ENCODE peak calls at places on chromosomes 6 and 20, in ten cellular contexts. One of them, this sample, is unnamed.

GRCh38 chr20:25315418-25316210 is 67.7 kb downstream of the PYGB start:
- DNase-seq in prostate gland: no peak
- DNase-seq in endothelial cell of umbilical vein: no peak
- DNase-seq in lower leg skin: no peak
- DNase-seq in Peyer's patch: no peak
- DNase-seq in K562: no peak
- DNase-seq in thyroid gland: peak
- DNase-seq in esophagus squamous epithelium: no peak
- DNase-seq in upper lobe of left lung: peak
- DNase-seq in heart left ventricle: peak
- DNase-seq in this sample: peak

GRCh38 chr20:51928931-51929330 is 126.6 kb upstream of the SALL4 start:
- DNase-seq in prostate gland: no peak
- DNase-seq in endothelial cell of umbilical vein: peak
- DNase-seq in lower leg skin: no peak
- DNase-seq in Peyer's patch: no peak
- DNase-seq in K562: no peak
- DNase-seq in thyroid gland: no peak
- DNase-seq in esophagus squamous epithelium: no peak
- DNase-seq in upper lobe of left lung: no peak
- DNase-seq in heart left ventricle: no peak
- DNase-seq in this sample: no peak

GRCh38 chr6:39251406-39251805 is 22.1 kb upstream of the KCNK5 start:
- DNase-seq in prostate gland: no peak
- DNase-seq in endothelial cell of umbilical vein: no peak
- DNase-seq in lower leg skin: no peak
- DNase-seq in Peyer's patch: no peak
- DNase-seq in K562: no peak
- DNase-seq in thyroid gland: no peak
- DNase-seq in esophagus squamous epithelium: no peak
- DNase-seq in upper lobe of left lung: peak
- DNase-seq in heart left ventricle: no peak
- DNase-seq in this sample: no peak

GRCh38 chr6:170221753-170222400 is 69.0 kb downstream of the DLL1 start:
- DNase-seq in prostate gland: peak
- DNase-seq in endothelial cell of umbilical vein: no peak
- DNase-seq in lower leg skin: peak
- DNase-seq in Peyer's patch: peak
- DNase-seq in K562: no peak
- DNase-seq in thyroid gland: no peak
- DNase-seq in esophagus squamous epithelium: no peak
- DNase-seq in upper lobe of left lung: peak
- DNase-seq in heart left ventricle: no peak
- DNase-seq in this sample: no peak

GRCh38 chr6:128538763-128539162 is 18.4 kb upstream of the PTPRK start:
- DNase-seq in prostate gland: no peak
- DNase-seq in endothelial cell of umbilical vein: no peak
- DNase-seq in lower leg skin: no peak
- DNase-seq in Peyer's patch: no peak
- DNase-seq in K562: no peak
- DNase-seq in thyroid gland: no peak
- DNase-seq in esophagus squamous epithelium: no peak
- DNase-seq in upper lobe of left lung: no peak
- DNase-seq in heart left ventricle: no peak
- DNase-seq in this sample: no peak

GRCh38 chr20:25987073-25987927 is 290.6 kb upstream of the ZNF337 start:
- DNase-seq in prostate gland: no peak
- DNase-seq in endothelial cell of umbilical vein: peak
- DNase-seq in lower leg skin: no peak
- DNase-seq in Peyer's patch: no peak
- DNase-seq in K562: peak
- DNase-seq in thyroid gland: no peak
- DNase-seq in esophagus squamous epithelium: no peak
- DNase-seq in upper lobe of left lung: no peak
- DNase-seq in heart left ventricle: peak
- DNase-seq in this sample: no peak

GRCh38 chr6:34142599-34142998 is 3.3 kb downstream of the GRM4 start:
- DNase-seq in prostate gland: no peak
- DNase-seq in endothelial cell of umbilical vein: no peak
- DNase-seq in lower leg skin: no peak
- DNase-seq in Peyer's patch: no peak
- DNase-seq in K562: peak
- DNase-seq in thyroid gland: no peak
- DNase-seq in esophagus squamous epithelium: no peak
- DNase-seq in upper lobe of left lung: no peak
- DNase-seq in heart left ventricle: peak
- DNase-seq in this sample: no peak

GRCh38 chr20:19688031-19688806 is 69.8 kb upstream of the RIN2 start:
- DNase-seq in prostate gland: peak
- DNase-seq in endothelial cell of umbilical vein: peak
- DNase-seq in lower leg skin: peak
- DNase-seq in Peyer's patch: peak
- DNase-seq in K562: peak
- DNase-seq in thyroid gland: peak
- DNase-seq in esophagus squamous epithelium: no peak
- DNase-seq in upper lobe of left lung: peak
- DNase-seq in heart left ventricle: peak
- DNase-seq in this sample: peak

DNA sequence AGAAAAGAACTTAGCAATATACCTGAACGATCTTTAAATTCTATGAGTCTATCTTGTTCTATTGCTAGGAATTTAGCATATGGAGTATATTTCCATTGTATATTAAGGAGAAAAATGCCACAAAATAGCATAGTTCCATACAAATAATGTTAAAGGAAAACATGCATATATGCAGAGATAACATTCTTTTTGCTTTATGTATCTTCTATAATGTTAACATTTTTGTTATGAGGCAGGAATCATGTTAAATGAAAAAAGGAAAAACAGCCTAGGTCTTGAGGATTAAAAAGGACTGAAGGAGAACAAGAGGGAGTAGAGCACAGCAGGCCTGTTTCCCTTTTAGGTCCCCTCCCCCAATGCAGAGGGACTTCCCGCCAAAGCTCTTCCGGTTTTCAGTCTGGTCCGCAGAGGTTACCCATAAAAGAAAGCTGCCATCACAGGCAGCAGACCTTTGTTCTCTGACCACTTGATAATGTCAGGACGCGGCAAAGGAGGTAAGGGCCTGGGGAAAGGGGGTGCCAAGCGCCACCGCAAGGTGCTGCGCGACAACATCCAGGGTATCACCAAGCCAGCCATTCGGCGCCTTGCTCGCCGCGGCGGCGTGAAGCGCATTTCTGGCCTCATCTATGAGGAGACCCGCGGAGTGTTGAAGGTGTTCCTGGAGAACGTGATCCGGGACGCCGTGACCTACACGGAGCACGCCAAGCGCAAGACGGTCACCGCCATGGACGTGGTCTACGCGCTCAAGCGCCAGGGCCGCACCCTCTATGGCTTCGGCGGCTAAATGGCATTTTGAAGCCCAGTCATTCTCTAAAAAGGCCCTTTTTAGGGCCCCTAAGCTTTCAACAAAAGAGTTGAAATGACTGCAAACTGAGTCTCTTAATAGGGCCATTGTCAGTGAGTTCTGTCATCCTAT is 108.4 kb upstream of the PRSS16 start:
- DNase-seq in prostate gland: no peak
- DNase-seq in endothelial cell of umbilical vein: peak
- DNase-seq in lower leg skin: no peak
- DNase-seq in Peyer's patch: peak
- DNase-seq in K562: peak
- DNase-seq in thyroid gland: peak
- DNase-seq in esophagus squamous epithelium: no peak
- DNase-seq in upper lobe of left lung: peak
- DNase-seq in heart left ventricle: peak
- DNase-seq in this sample: no peak
- TF ChIP-seq POLR2A in prostate gland: no peak
- TF ChIP-seq POLR2A in endothelial cell of umbilical vein: peak
- TF ChIP-seq POLR2A in lower leg skin: no peak
- TF ChIP-seq POLR2A in Peyer's patch: peak
- TF ChIP-seq POLR2A in K562: peak
- TF ChIP-seq POLR2A in thyroid gland: no peak
- TF ChIP-seq POLR2A in esophagus squamous epithelium: peak
- TF ChIP-seq POLR2A in upper lobe of left lung: peak
- TF ChIP-seq POLR2A in heart left ventricle: peak
- TF ChIP-seq POLR2A in this sample: no peak

DNA sequence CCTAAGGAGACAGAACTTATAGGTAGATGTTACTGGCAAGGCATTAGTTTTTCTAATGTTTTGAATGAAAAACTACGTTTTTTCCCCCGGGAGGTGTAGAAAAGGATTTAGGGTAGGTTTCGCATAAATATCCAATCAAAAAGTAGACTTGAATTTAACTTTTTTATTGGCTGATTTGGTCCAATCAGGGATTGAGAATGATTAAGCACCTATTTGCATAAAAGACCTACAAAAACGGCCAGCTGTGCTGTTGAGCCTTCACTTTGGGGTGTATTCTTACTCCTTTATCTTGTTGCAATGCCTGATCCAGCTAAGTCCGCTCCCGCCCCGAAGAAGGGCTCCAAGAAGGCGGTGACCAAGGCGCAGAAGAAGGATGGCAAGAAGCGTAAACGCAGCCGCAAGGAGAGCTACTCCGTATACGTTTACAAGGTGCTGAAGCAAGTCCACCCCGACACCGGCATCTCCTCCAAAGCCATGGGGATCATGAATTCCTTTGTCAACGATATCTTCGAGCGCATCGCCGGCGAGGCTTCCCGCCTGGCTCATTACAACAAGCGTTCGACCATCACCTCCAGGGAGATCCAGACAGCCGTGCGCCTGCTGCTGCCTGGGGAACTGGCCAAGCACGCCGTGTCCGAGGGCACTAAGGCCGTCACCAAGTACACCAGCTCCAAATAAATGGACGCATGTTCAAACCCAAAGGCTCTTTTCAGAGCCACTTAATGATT is 113.5 kb upstream of the BTN3A2 start:
- DNase-seq in prostate gland: peak
- DNase-seq in endothelial cell of umbilical vein: peak
- DNase-seq in lower leg skin: peak
- DNase-seq in Peyer's patch: peak
- DNase-seq in K562: peak
- DNase-seq in thyroid gland: peak
- DNase-seq in esophagus squamous epithelium: no peak
- DNase-seq in upper lobe of left lung: peak
- DNase-seq in heart left ventricle: peak
- DNase-seq in this sample: no peak
- TF ChIP-seq POLR2A in prostate gland: peak
- TF ChIP-seq POLR2A in endothelial cell of umbilical vein: peak
- TF ChIP-seq POLR2A in lower leg skin: no peak
- TF ChIP-seq POLR2A in Peyer's patch: peak
- TF ChIP-seq POLR2A in K562: peak
- TF ChIP-seq POLR2A in thyroid gland: peak
- TF ChIP-seq POLR2A in esophagus squamous epithelium: peak
- TF ChIP-seq POLR2A in upper lobe of left lung: peak
- TF ChIP-seq POLR2A in heart left ventricle: peak
- TF ChIP-seq POLR2A in this sample: peak

GRCh38 chr6:16759646-16760535 is 1.4 kb downstream of the ATXN1 start:
- DNase-seq in prostate gland: peak
- DNase-seq in endothelial cell of umbilical vein: peak
- DNase-seq in lower leg skin: peak
- DNase-seq in Peyer's patch: peak
- DNase-seq in K562: peak
- DNase-seq in thyroid gland: peak
- DNase-seq in esophagus squamous epithelium: peak
- DNase-seq in upper lobe of left lung: peak
- DNase-seq in heart left ventricle: peak
- DNase-seq in this sample: peak

GRCh38 chr6:16760536-16761468 is at the start of gene ATXN1:
- DNase-seq in prostate gland: peak
- DNase-seq in endothelial cell of umbilical vein: peak
- DNase-seq in lower leg skin: peak
- DNase-seq in Peyer's patch: peak
- DNase-seq in K562: peak
- DNase-seq in thyroid gland: peak
- DNase-seq in esophagus squamous epithelium: no peak
- DNase-seq in upper lobe of left lung: peak
- DNase-seq in heart left ventricle: peak
- DNase-seq in this sample: peak

GRCh38 chr6:16762547-16763477 is 1.6 kb upstream of the ATXN1 start:
- DNase-seq in prostate gland: peak
- DNase-seq in endothelial cell of umbilical vein: peak
- DNase-seq in lower leg skin: peak
- DNase-seq in Peyer's patch: peak
- DNase-seq in K562: peak
- DNase-seq in thyroid gland: peak
- DNase-seq in esophagus squamous epithelium: no peak
- DNase-seq in upper lobe of left lung: peak
- DNase-seq in heart left ventricle: peak
- DNase-seq in this sample: peak

GRCh38 chr6:16762265-16762546 is 946 bp upstream of the ATXN1 start:
- DNase-seq in prostate gland: no peak
- DNase-seq in endothelial cell of umbilical vein: no peak
- DNase-seq in lower leg skin: no peak
- DNase-seq in Peyer's patch: no peak
- DNase-seq in K562: no peak
- DNase-seq in thyroid gland: no peak
- DNase-seq in esophagus squamous epithelium: no peak
- DNase-seq in upper lobe of left lung: no peak
- DNase-seq in heart left ventricle: no peak
- DNase-seq in this sample: peak

DNA sequence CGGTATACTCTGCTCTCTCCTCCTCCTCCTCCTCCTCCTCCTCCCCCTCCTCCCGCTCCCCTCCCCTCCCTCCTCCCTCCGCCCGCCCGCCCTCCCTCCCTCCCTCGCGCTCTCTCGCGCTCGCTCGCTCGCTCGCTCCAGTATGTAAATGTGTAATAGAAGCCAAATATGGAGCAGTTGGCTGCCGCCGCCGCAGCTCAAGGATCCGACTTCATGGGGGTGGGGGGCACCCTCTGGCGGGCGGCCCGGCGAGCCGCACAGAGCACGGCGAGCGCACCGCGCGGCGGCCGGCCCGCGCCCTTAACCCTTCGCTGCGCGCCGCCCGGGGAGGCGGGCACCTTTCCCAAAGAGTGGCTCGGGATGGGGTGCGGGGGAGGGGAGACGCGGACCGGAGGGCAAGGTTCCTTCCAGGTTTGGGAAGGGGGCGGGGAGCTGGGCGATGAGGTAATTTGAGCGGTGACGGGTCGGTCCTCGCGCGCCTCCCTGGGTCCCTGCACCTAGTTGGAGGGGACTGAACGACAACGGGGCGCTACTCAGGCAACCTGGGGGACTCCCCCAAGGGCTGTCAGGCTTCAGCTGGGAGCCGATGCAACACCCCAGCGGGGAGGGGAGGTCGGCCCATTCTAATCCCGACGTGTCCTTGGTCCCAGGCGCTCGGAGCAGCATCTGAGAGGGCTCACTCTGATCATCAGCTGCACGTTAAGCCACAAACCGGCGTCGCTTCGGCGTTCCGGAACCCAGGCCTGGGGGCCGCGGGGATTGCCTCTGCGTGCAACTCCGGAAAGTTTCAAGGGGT is 407 bp upstream of the ATXN1 start:
- DNase-seq in prostate gland: peak
- DNase-seq in endothelial cell of umbilical vein: peak
- DNase-seq in lower leg skin: peak
- DNase-seq in Peyer's patch: peak
- DNase-seq in K562: peak
- DNase-seq in thyroid gland: peak
- DNase-seq in esophagus squamous epithelium: peak
- DNase-seq in upper lobe of left lung: peak
- DNase-seq in heart left ventricle: peak
- DNase-seq in this sample: peak
- TF ChIP-seq POLR2A in prostate gland: peak
- TF ChIP-seq POLR2A in endothelial cell of umbilical vein: no peak
- TF ChIP-seq POLR2A in lower leg skin: no peak
- TF ChIP-seq POLR2A in Peyer's patch: peak
- TF ChIP-seq POLR2A in K562: no peak
- TF ChIP-seq POLR2A in thyroid gland: no peak
- TF ChIP-seq POLR2A in esophagus squamous epithelium: peak
- TF ChIP-seq POLR2A in upper lobe of left lung: peak
- TF ChIP-seq POLR2A in heart left ventricle: no peak
- TF ChIP-seq POLR2A in this sample: no peak

GRCh38 chr6:223763-224162 is 68.5 kb upstream of the DUSP22 start:
- DNase-seq in prostate gland: no peak
- DNase-seq in endothelial cell of umbilical vein: no peak
- DNase-seq in lower leg skin: no peak
- DNase-seq in Peyer's patch: no peak
- DNase-seq in K562: no peak
- DNase-seq in thyroid gland: no peak
- DNase-seq in esophagus squamous epithelium: no peak
- DNase-seq in upper lobe of left lung: no peak
- DNase-seq in heart left ventricle: no peak
- DNase-seq in this sample: no peak
- TF ChIP-seq POLR2A in prostate gland: no peak
- TF ChIP-seq POLR2A in endothelial cell of umbilical vein: no peak
- TF ChIP-seq POLR2A in lower leg skin: no peak
- TF ChIP-seq POLR2A in Peyer's patch: no peak
- TF ChIP-seq POLR2A in K562: no peak
- TF ChIP-seq POLR2A in thyroid gland: no peak
- TF ChIP-seq POLR2A in esophagus squamous epithelium: no peak
- TF ChIP-seq POLR2A in upper lobe of left lung: no peak
- TF ChIP-seq POLR2A in heart left ventricle: no peak
- TF ChIP-seq POLR2A in this sample: no peak